ENCODE peak calls at places on chromosomes 13 and 19, in eight cellular contexts. One of them, this sample, is unnamed.

GRCh38 chr19:43739836-43740235 is 14.9 kb downstream of the SMG9 start:
- DNase-seq in A549: peak
- DNase-seq in cardiac fibroblast: no peak
- DNase-seq in SW 1271: no peak
- DNase-seq in activated T-helper 1 cell treated with anti-CD3 and anti-CD28 coated beads, Interleukin-12 subunit alpha, Interleukin-12 subunit beta, Interleukin-2, Interleukin-4 antibody, amounts not matched to agents 30 ng/mL and 10 ng/mL and 1 ng/mL, durations not matched to agents 14 hours and 24 hours and 36 hours: no peak
- DNase-seq in T-helper 2 cell treated with Interferon-gamma antibody and Interleukin-4, amounts not matched to agents 5 μg/mL and 100 μg/mL, for 36 hours: no peak
- DNase-seq in NCI-H1930: no peak
- DNase-seq in dermis blood vessel endothelial cell: peak
- DNase-seq in this sample: no peak

GRCh38 chr19:10211691-10212090 is 16.9 kb upstream of the DNMT1 start:
- DNase-seq in A549: no peak
- DNase-seq in cardiac fibroblast: no peak
- DNase-seq in NCI-H1930: no peak
- DNase-seq in SW 1271: no peak
- DNase-seq in activated T-helper 1 cell treated with anti-CD3 and anti-CD28 coated beads, Interleukin-12 subunit alpha, Interleukin-12 subunit beta, Interleukin-2, Interleukin-4 antibody, amounts not matched to agents 30 ng/mL and 10 ng/mL and 1 ng/mL, durations not matched to agents 14 hours and 24 hours and 36 hours: no peak
- DNase-seq in T-helper 2 cell treated with Interferon-gamma antibody and Interleukin-4, amounts not matched to agents 5 μg/mL and 100 μg/mL, for 36 hours: no peak
- DNase-seq in dermis blood vessel endothelial cell: no peak
- DNase-seq in this sample: no peak

GRCh38 chr19:788821-789472 is 8.3 kb upstream of the PTBP1 start:
- DNase-seq in SW 1271: no peak
- DNase-seq in NCI-H1930: no peak
- DNase-seq in dermis blood vessel endothelial cell: no peak
- DNase-seq in cardiac fibroblast: no peak
- DNase-seq in T-helper 2 cell treated with Interferon-gamma antibody and Interleukin-4, amounts not matched to agents 5 μg/mL and 100 μg/mL, for 36 hours: no peak
- DNase-seq in A549: no peak
- DNase-seq in activated T-helper 1 cell treated with anti-CD3 and anti-CD28 coated beads, Interleukin-12 subunit alpha, Interleukin-12 subunit beta, Interleukin-2, Interleukin-4 antibody, amounts not matched to agents 30 ng/mL and 10 ng/mL and 1 ng/mL, durations not matched to agents 14 hours and 24 hours and 36 hours: no peak
- DNase-seq in this sample: no peak

GRCh38 chr19:4197625-4198466 is 15.4 kb downstream of the ANKRD24 start:
- DNase-seq in A549: peak
- DNase-seq in dermis blood vessel endothelial cell: no peak
- DNase-seq in activated T-helper 1 cell treated with anti-CD3 and anti-CD28 coated beads, Interleukin-12 subunit alpha, Interleukin-12 subunit beta, Interleukin-2, Interleukin-4 antibody, amounts not matched to agents 30 ng/mL and 10 ng/mL and 1 ng/mL, durations not matched to agents 14 hours and 24 hours and 36 hours: no peak
- DNase-seq in SW 1271: no peak
- DNase-seq in cardiac fibroblast: no peak
- DNase-seq in NCI-H1930: no peak
- DNase-seq in T-helper 2 cell treated with Interferon-gamma antibody and Interleukin-4, amounts not matched to agents 5 μg/mL and 100 μg/mL, for 36 hours: no peak
- DNase-seq in this sample: no peak

GRCh38 chr19:17883627-17884413 is 12.1 kb downstream of the SLC5A5 start:
- DNase-seq in activated T-helper 1 cell treated with anti-CD3 and anti-CD28 coated beads, Interleukin-12 subunit alpha, Interleukin-12 subunit beta, Interleukin-2, Interleukin-4 antibody, amounts not matched to agents 30 ng/mL and 10 ng/mL and 1 ng/mL, durations not matched to agents 14 hours and 24 hours and 36 hours: no peak
- DNase-seq in NCI-H1930: no peak
- DNase-seq in cardiac fibroblast: no peak
- DNase-seq in T-helper 2 cell treated with Interferon-gamma antibody and Interleukin-4, amounts not matched to agents 5 μg/mL and 100 μg/mL, for 36 hours: no peak
- DNase-seq in SW 1271: no peak
- DNase-seq in dermis blood vessel endothelial cell: no peak
- DNase-seq in A549: no peak
- DNase-seq in this sample: no peak

GRCh38 chr19:58560921-58561320 is 2.5 kb upstream of the UBE2M start:
- DNase-seq in NCI-H1930: no peak
- DNase-seq in T-helper 2 cell treated with Interferon-gamma antibody and Interleukin-4, amounts not matched to agents 5 μg/mL and 100 μg/mL, for 36 hours: no peak
- DNase-seq in SW 1271: no peak
- DNase-seq in A549: no peak
- DNase-seq in activated T-helper 1 cell treated with anti-CD3 and anti-CD28 coated beads, Interleukin-12 subunit alpha, Interleukin-12 subunit beta, Interleukin-2, Interleukin-4 antibody, amounts not matched to agents 30 ng/mL and 10 ng/mL and 1 ng/mL, durations not matched to agents 14 hours and 24 hours and 36 hours: no peak
- DNase-seq in dermis blood vessel endothelial cell: no peak
- DNase-seq in cardiac fibroblast: no peak
- DNase-seq in this sample: no peak

GRCh38 chr13:46641274-46642081 is 88.5 kb downstream of the LRCH1 start:
- DNase-seq in T-helper 2 cell treated with Interferon-gamma antibody and Interleukin-4, amounts not matched to agents 5 μg/mL and 100 μg/mL, for 36 hours: no peak
- DNase-seq in activated T-helper 1 cell treated with anti-CD3 and anti-CD28 coated beads, Interleukin-12 subunit alpha, Interleukin-12 subunit beta, Interleukin-2, Interleukin-4 antibody, amounts not matched to agents 30 ng/mL and 10 ng/mL and 1 ng/mL, durations not matched to agents 14 hours and 24 hours and 36 hours: no peak
- DNase-seq in SW 1271: no peak
- DNase-seq in A549: no peak
- DNase-seq in dermis blood vessel endothelial cell: peak
- DNase-seq in NCI-H1930: no peak
- DNase-seq in cardiac fibroblast: peak
- DNase-seq in this sample: no peak

GRCh38 chr19:52518646-52519045 is 8.8 kb upstream of the ZNF808 start:
- DNase-seq in NCI-H1930: no peak
- DNase-seq in activated T-helper 1 cell treated with anti-CD3 and anti-CD28 coated beads, Interleukin-12 subunit alpha, Interleukin-12 subunit beta, Interleukin-2, Interleukin-4 antibody, amounts not matched to agents 30 ng/mL and 10 ng/mL and 1 ng/mL, durations not matched to agents 14 hours and 24 hours and 36 hours: no peak
- DNase-seq in T-helper 2 cell treated with Interferon-gamma antibody and Interleukin-4, amounts not matched to agents 5 μg/mL and 100 μg/mL, for 36 hours: no peak
- DNase-seq in dermis blood vessel endothelial cell: no peak
- DNase-seq in A549: no peak
- DNase-seq in SW 1271: no peak
- DNase-seq in cardiac fibroblast: no peak
- DNase-seq in this sample: no peak

GRCh38 chr19:6241056-6241455 is 38.7 kb downstream of the MLLT1 start:
- DNase-seq in SW 1271: no peak
- DNase-seq in cardiac fibroblast: no peak
- DNase-seq in dermis blood vessel endothelial cell: no peak
- DNase-seq in activated T-helper 1 cell treated with anti-CD3 and anti-CD28 coated beads, Interleukin-12 subunit alpha, Interleukin-12 subunit beta, Interleukin-2, Interleukin-4 antibody, amounts not matched to agents 30 ng/mL and 10 ng/mL and 1 ng/mL, durations not matched to agents 14 hours and 24 hours and 36 hours: no peak
- DNase-seq in A549: no peak
- DNase-seq in T-helper 2 cell treated with Interferon-gamma antibody and Interleukin-4, amounts not matched to agents 5 μg/mL and 100 μg/mL, for 36 hours: no peak
- DNase-seq in NCI-H1930: no peak
- DNase-seq in this sample: no peak

GRCh38 chr19:6735181-6735891 is 2.0 kb downstream of the GPR108 start:
- DNase-seq in activated T-helper 1 cell treated with anti-CD3 and anti-CD28 coated beads, Interleukin-12 subunit alpha, Interleukin-12 subunit beta, Interleukin-2, Interleukin-4 antibody, amounts not matched to agents 30 ng/mL and 10 ng/mL and 1 ng/mL, durations not matched to agents 14 hours and 24 hours and 36 hours: no peak
- DNase-seq in NCI-H1930: no peak
- DNase-seq in cardiac fibroblast: no peak
- DNase-seq in SW 1271: no peak
- DNase-seq in A549: no peak
- DNase-seq in dermis blood vessel endothelial cell: peak
- DNase-seq in T-helper 2 cell treated with Interferon-gamma antibody and Interleukin-4, amounts not matched to agents 5 μg/mL and 100 μg/mL, for 36 hours: no peak
- DNase-seq in this sample: no peak

This sample was measured in cardiac muscle cell.